ENCODE peak calls at places on chromosome 4, in seven cellular contexts. A, T, H, M, K, E and J are unnamed samples.

GRCh38 chr4:94642561-94642866 is 115.2 kb upstream of the BMPR1B start:
- DNase-seq in A (peak), T (no peak), H (no peak), M (no peak), K (no peak), E (no peak), J (no peak)

GRCh38 chr4:47383829-47384427 is 79.6 kb downstream of the COMMD8 start:
- DNase-seq in A (peak), T (peak), H (no peak), M (no peak), K (no peak), E (peak), J (peak)

GRCh38 chr4:91894006-91894405 is 409.8 kb upstream of the GRID2 start:
- DNase-seq in A (no peak), T (no peak), H (no peak), M (no peak), K (no peak), E (no peak), J (no peak)

GRCh38 chr4:115292320-115293092 is 179.1 kb upstream of the NDST4 start:
- DNase-seq in A (no peak), T (peak), H (peak), M (no peak), K (no peak), E (no peak), J (no peak)

GRCh38 chr4:108901271-108901670 is 138.4 kb upstream of the ETNPPL start:
- DNase-seq in A (no peak), T (no peak), H (no peak), M (no peak), K (no peak), E (no peak), J (no peak)

GRCh38 chr4:26323807-26324206 is 3.0 kb downstream of the RBPJ start:
- DNase-seq in A (peak), T (no peak), H (no peak), M (no peak), K (no peak), E (no peak), J (no peak)

GRCh38 chr4:99816611-99817309 is at the start of gene DAPP1:
- DNase-seq in A (no peak), T (peak), H (no peak), M (peak), K (peak), E (no peak), J (peak)

GRCh38 chr4:128716325-128716724 is 93.2 kb upstream of the JADE1 start:
- DNase-seq in A (peak), T (no peak), H (no peak), M (no peak), K (no peak), E (no peak), J (no peak)

GRCh38 chr4:172546782-172547181 is 621.8 kb upstream of the GALNT7 start:
- DNase-seq in A (no peak), T (peak), H (no peak), M (no peak), K (no peak), E (no peak), J (no peak)

GRCh38 chr4:128782875-128783614 is 26.5 kb upstream of the JADE1 start:
- DNase-seq in A (peak), T (no peak), H (no peak), M (no peak), K (no peak), E (no peak), J (no peak)

GRCh38 chr4:158035662-158036195 is 137.1 kb downstream of the GASK1B start:
- DNase-seq in A (no peak), T (no peak), H (no peak), M (no peak), K (no peak), E (no peak), J (no peak)

GRCh38 chr4:11765849-11766453 is 337.3 kb upstream of the HS3ST1 start:
- DNase-seq in A (no peak), T (peak), H (peak), M (no peak), K (no peak), E (peak), J (no peak)

GRCh38 chr4:100288167-100288566 is 97.9 kb upstream of the DDIT4L start:
- DNase-seq in A (peak), T (no peak), H (no peak), M (no peak), K (no peak), E (no peak), J (no peak)

GRCh38 chr4:110533940-110534339 is 58.0 kb downstream of the ENPEP start:
- DNase-seq in A (peak), T (peak), H (no peak), M (no peak), K (no peak), E (no peak), J (no peak)

GRCh38 chr4:4330794-4331193 is 40.7 kb downstream of the ZBTB49 start:
- DNase-seq in A (no peak), T (no peak), H (no peak), M (no peak), K (no peak), E (no peak), J (no peak)